ENCODE peak calls at places on chromosomes 11 and 22, in five cellular contexts. B, J, E, O and M are unnamed samples.

GRCh38 chr22:19559324-19559811 is 35.2 kb upstream of the CLDN5 start:
- DNase-seq in E (no peak), J (no peak), B (no peak), O (no peak), M (no peak)

GRCh38 chr22:49633010-49633324 is 194.7 kb downstream of the BRD1 start:
- DNase-seq in J (no peak), E (no peak), O (no peak), B (no peak), M (no peak)

GRCh38 chr11:18253222-18253621 is 4.8 kb upstream of the SAA2 start:
- DNase-seq in O (no peak), E (no peak), J (no peak), B (no peak), M (no peak)

GRCh38 chr11:67307545-67308001 is 4.2 kb downstream of the SSH3 start:
- DNase-seq in E (no peak), O (no peak), B (no peak), J (no peak), M (no peak)

GRCh38 chr11:112962854-112963367 is 1.7 kb downstream of the NCAM1 start:
- DNase-seq in B (no peak), E (no peak), J (no peak), O (no peak), M (no peak)

GRCh38 chr11:65662802-65663633 is at the start of gene RELA:
- DNase-seq in J (peak), O (peak), B (peak), E (peak), M (peak)

GRCh38 chr11:11252403-11252802 is 100.6 kb downstream of the CSNK2A3 start:
- DNase-seq in B (no peak), E (no peak), O (no peak), J (no peak), M (no peak)

GRCh38 chr22:25876871-25877270 is 134.9 kb downstream of the MYO18B start:
- DNase-seq in J (no peak), O (no peak), E (no peak), B (no peak), M (no peak)

GRCh38 chr11:57873196-57873911 is 111.8 kb downstream of the CTNND1 start:
- DNase-seq in O (no peak), E (no peak), J (no peak), B (no peak), M (no peak)

GRCh38 chr22:30015229-30015797 is 65.0 kb upstream of the HORMAD2 start:
- DNase-seq in E (no peak), B (no peak), J (no peak), O (no peak), M (no peak)

GRCh38 chr11:128341280-128341679 is 246.1 kb downstream of the ETS1 start:
- DNase-seq in B (no peak), J (peak), E (peak), O (no peak), M (no peak)

GRCh38 chr11:37616291-37616690 is 1018.3 kb upstream of the RAG2 start:
- DNase-seq in J (no peak), B (no peak), E (no peak), O (no peak), M (no peak)

GRCh38 chr11:22624742-22625447 is 728 bp downstream of the FANCF start:
- DNase-seq in B (no peak), J (peak), O (no peak), E (peak), M (peak)

GRCh38 chr11:73330569-73331093 is 22.6 kb downstream of the ARHGEF17 start:
- DNase-seq in E (no peak), B (no peak), J (no peak), O (no peak), M (no peak)

GRCh38 chr11:76772100-76772782 is 10.9 kb upstream of the TSKU start:
- DNase-seq in J (no peak), B (no peak), E (no peak), O (no peak), M (no peak)

GRCh38 chr11:12581923-12582322 is 92.3 kb upstream of the TEAD1 start:
- DNase-seq in J (no peak), B (no peak), O (no peak), E (no peak), M (no peak)

GRCh38 chr11:65078151-65078550 is 5.7 kb downstream of the CDCA5 start:
- DNase-seq in E (peak), O (peak), J (peak), B (peak), M (peak)

GRCh38 chr11:57645716-57646085 is 4.0 kb downstream of the YPEL4 start:
- DNase-seq in B (no peak), O (no peak), E (no peak), J (no peak), M (no peak)

GRCh38 chr11:12889243-12889642 is 119.9 kb upstream of the RASSF10 start:
- DNase-seq in E (no peak), J (no peak), O (no peak), B (no peak), M (no peak)

GRCh38 chr22:19882446-19883381 is 28.0 kb upstream of the GNB1L start:
- DNase-seq in J (peak), O (no peak), B (no peak), E (no peak), M (no peak)

GRCh38 chr11:56994532-56994931 is 5.8 kb downstream of the OR5AK2 start:
- DNase-seq in O (no peak), E (no peak), B (no peak), J (no peak), M (no peak)

GRCh38 chr11:69293087-69293486 is 868 bp upstream of the MYEOV start:
- DNase-seq in B (no peak), O (no peak), J (no peak), E (no peak), M (no peak)

GRCh38 chr22:45208993-45209838 is 31.5 kb downstream of the KIAA0930 start:
- DNase-seq in O (peak), B (no peak), J (peak), E (peak), M (no peak)

GRCh38 chr11:44446996-44447771 is 118.3 kb upstream of the CD82 start:
- DNase-seq in E (no peak), J (no peak), B (no peak), O (no peak), M (no peak)

GRCh38 chr11:103585401-103585800 is 451.0 kb upstream of the DDI1 start:
- DNase-seq in J (no peak), O (no peak), E (no peak), B (no peak), M (no peak)

GRCh38 chr22:39932918-39933649 is 27.1 kb upstream of the TMA7B start:
- DNase-seq in E (peak), J (peak), O (peak), B (no peak), M (no peak)

GRCh38 chr11:103091441-103091809 is 535 bp downstream of the DCUN1D5 start:
- DNase-seq in J (peak), B (no peak), O (peak), E (peak), M (no peak)

GRCh38 chr11:35478411-35479139 is 46.8 kb downstream of the PAMR1 start:
- DNase-seq in O (no peak), J (no peak), B (no peak), E (no peak), M (no peak)

GRCh38 chr22:29473001-29473400 is 7.0 kb upstream of the NEFH start:
- DNase-seq in E (no peak), J (no peak), O (no peak), B (no peak), M (no peak)